ENCODE peak calls at places on chromosomes 2 and 18, in nine cellular contexts. One of them, this sample, is unnamed.

GRCh38 chr2:101520246-101520645 is 45.3 kb upstream of the RFX8 start:
- DNase-seq in cardiac muscle cell: peak; percentile 58
- DNase-seq in neuronal stem cell: no peak
- DNase-seq in CD8-positive, alpha-beta T cell: no peak
- DNase-seq in dorsolateral prefrontal cortex: no peak
- DNase-seq in lower lobe of right lung: no peak
- DNase-seq in kidney: no peak
- DNase-seq in vagina: no peak
- DNase-seq in upper lobe of right lung: no peak
- DNase-seq in this sample: no peak

GRCh38 chr2:176546550-176546949 is 277.3 kb downstream of the MTX2 start:
- DNase-seq in lower lobe of right lung: no peak
- DNase-seq in CD8-positive, alpha-beta T cell: no peak
- DNase-seq in cardiac muscle cell: no peak
- DNase-seq in kidney: no peak
- DNase-seq in upper lobe of right lung: no peak
- DNase-seq in vagina: no peak
- DNase-seq in neuronal stem cell: no peak
- DNase-seq in dorsolateral prefrontal cortex: no peak
- DNase-seq in this sample: no peak

GRCh38 chr2:16643099-16643498 is 22.5 kb downstream of the CYRIA start:
- DNase-seq in lower lobe of right lung: no peak
- DNase-seq in vagina: no peak
- DNase-seq in dorsolateral prefrontal cortex: no peak
- DNase-seq in cardiac muscle cell: no peak
- DNase-seq in upper lobe of right lung: no peak
- DNase-seq in CD8-positive, alpha-beta T cell: no peak
- DNase-seq in kidney: no peak
- DNase-seq in neuronal stem cell: no peak
- DNase-seq in this sample: no peak

GRCh38 chr2:182023235-182023634 is 37.6 kb downstream of the PPP1R1C start:
- DNase-seq in lower lobe of right lung: no peak
- DNase-seq in kidney: no peak
- DNase-seq in cardiac muscle cell: no peak
- DNase-seq in CD8-positive, alpha-beta T cell: no peak
- DNase-seq in neuronal stem cell: no peak
- DNase-seq in upper lobe of right lung: no peak
- DNase-seq in vagina: no peak
- DNase-seq in dorsolateral prefrontal cortex: no peak
- DNase-seq in this sample: no peak

GRCh38 chr18:23311346-23312103 is 141.6 kb upstream of the RIOK3 start:
- DNase-seq in kidney: peak; percentile 86
- DNase-seq in neuronal stem cell: no peak
- DNase-seq in cardiac muscle cell: peak; percentile 96
- DNase-seq in vagina: no peak
- DNase-seq in upper lobe of right lung: no peak
- DNase-seq in CD8-positive, alpha-beta T cell: no peak
- DNase-seq in dorsolateral prefrontal cortex: no peak
- DNase-seq in lower lobe of right lung: no peak
- DNase-seq in this sample: peak; percentile 92

GRCh38 chr2:196220671-196221070 is 49.3 kb upstream of the STK17B start:
- DNase-seq in CD8-positive, alpha-beta T cell: no peak
- DNase-seq in cardiac muscle cell: no peak
- DNase-seq in neuronal stem cell: no peak
- DNase-seq in lower lobe of right lung: no peak
- DNase-seq in kidney: no peak
- DNase-seq in dorsolateral prefrontal cortex: no peak
- DNase-seq in upper lobe of right lung: no peak
- DNase-seq in vagina: no peak
- DNase-seq in this sample: no peak

GRCh38 chr18:72086421-72086820 is 457.7 kb downstream of the CBLN2 start:
- DNase-seq in dorsolateral prefrontal cortex: no peak
- DNase-seq in neuronal stem cell: no peak
- DNase-seq in CD8-positive, alpha-beta T cell: no peak
- DNase-seq in kidney: no peak
- DNase-seq in cardiac muscle cell: peak; percentile 29
- DNase-seq in vagina: no peak
- DNase-seq in upper lobe of right lung: no peak
- DNase-seq in lower lobe of right lung: no peak
- DNase-seq in this sample: no peak

GRCh38 chr2:55500025-55500424 is 19.5 kb upstream of the CFAP36 start:
- DNase-seq in dorsolateral prefrontal cortex: no peak
- DNase-seq in neuronal stem cell: no peak
- DNase-seq in vagina: no peak
- DNase-seq in CD8-positive, alpha-beta T cell: no peak
- DNase-seq in kidney: no peak
- DNase-seq in upper lobe of right lung: no peak
- DNase-seq in lower lobe of right lung: no peak
- DNase-seq in cardiac muscle cell: peak; percentile 64
- DNase-seq in this sample: no peak

GRCh38 chr2:61887684-61888303 is 662 bp downstream of the CCT4 start:
- DNase-seq in kidney: no peak
- DNase-seq in dorsolateral prefrontal cortex: no peak
- DNase-seq in CD8-positive, alpha-beta T cell: no peak
- DNase-seq in lower lobe of right lung: no peak
- DNase-seq in cardiac muscle cell: peak; percentile 53
- DNase-seq in neuronal stem cell: peak; percentile 8
- DNase-seq in vagina: no peak
- DNase-seq in upper lobe of right lung: no peak
- DNase-seq in this sample: no peak

DNA sequence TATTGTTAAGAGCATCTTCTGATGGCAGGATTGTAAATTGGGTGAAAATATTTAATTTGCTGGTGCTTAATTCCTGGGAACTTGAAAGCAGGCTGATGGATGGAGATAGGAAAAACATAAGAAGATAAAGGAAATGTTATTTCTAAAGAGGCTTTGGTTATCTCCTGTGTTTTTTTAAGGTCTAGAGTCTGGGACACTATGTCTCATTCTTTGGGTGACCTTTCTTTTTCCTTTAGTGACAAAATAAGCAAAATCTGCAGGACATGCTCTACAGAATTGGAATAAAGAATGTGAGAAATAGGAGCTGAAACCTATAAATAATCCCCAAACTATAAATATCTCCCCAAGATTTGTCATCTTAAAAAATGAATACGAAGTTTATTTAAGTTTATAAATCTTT is 241.7 kb downstream of the DSC3 start:
- DNase-seq in neuronal stem cell: no peak
- DNase-seq in upper lobe of right lung: no peak
- DNase-seq in cardiac muscle cell: no peak
- DNase-seq in lower lobe of right lung: no peak
- DNase-seq in CD8-positive, alpha-beta T cell: no peak
- DNase-seq in vagina: no peak
- DNase-seq in dorsolateral prefrontal cortex: no peak
- DNase-seq in kidney: no peak
- DNase-seq in this sample: no peak
- H3K27ac ChIP-seq in neuronal stem cell: no peak overlapping the region
- H3K27ac ChIP-seq in upper lobe of right lung: no peak overlapping the region
- H3K27ac ChIP-seq in cardiac muscle cell: no peak overlapping the region
- H3K27ac ChIP-seq in lower lobe of right lung: no peak overlapping the region
- H3K27ac ChIP-seq in CD8-positive, alpha-beta T cell: no peak overlapping the region
- H3K27ac ChIP-seq in vagina: no peak overlapping the region
- H3K27ac ChIP-seq in dorsolateral prefrontal cortex: no peak overlapping the region
- H3K27ac ChIP-seq in kidney: no peak overlapping the region
- H3K27ac ChIP-seq in this sample: no peak overlapping the region

DNA sequence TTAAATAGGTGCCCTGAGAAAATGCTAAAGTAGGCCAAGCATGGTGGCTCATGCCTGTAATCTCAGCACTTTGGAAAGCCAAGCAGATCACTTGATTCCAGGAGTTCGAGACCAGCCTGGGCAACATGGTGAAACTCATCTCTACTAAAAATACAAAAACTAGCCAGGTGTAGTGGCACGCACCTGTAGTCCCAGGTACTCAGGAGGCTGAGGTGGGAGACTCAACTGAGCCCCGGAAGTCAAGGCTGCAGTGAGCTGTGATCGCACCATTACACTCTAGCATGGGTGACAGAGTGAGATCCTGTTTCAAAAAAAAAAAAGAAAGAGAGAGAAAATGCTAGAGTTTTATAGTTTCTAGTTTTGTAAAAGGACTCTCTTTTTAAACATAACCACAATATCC is 12.0 kb downstream of the ANKRD44 start:
- DNase-seq in vagina: no peak
- DNase-seq in cardiac muscle cell: no peak
- DNase-seq in upper lobe of right lung: no peak
- DNase-seq in neuronal stem cell: no peak
- DNase-seq in kidney: no peak
- DNase-seq in CD8-positive, alpha-beta T cell: no peak
- DNase-seq in dorsolateral prefrontal cortex: no peak
- DNase-seq in lower lobe of right lung: no peak
- DNase-seq in this sample: no peak
- H3K4me3 ChIP-seq in vagina: no peak overlapping the region
- H3K4me3 ChIP-seq in cardiac muscle cell: no peak overlapping the region
- H3K4me3 ChIP-seq in upper lobe of right lung: no peak overlapping the region
- H3K4me3 ChIP-seq in neuronal stem cell: no peak overlapping the region
- H3K4me3 ChIP-seq in kidney: no peak overlapping the region
- H3K4me3 ChIP-seq in CD8-positive, alpha-beta T cell: no peak overlapping the region
- H3K4me3 ChIP-seq in dorsolateral prefrontal cortex: no peak overlapping the region
- H3K4me3 ChIP-seq in lower lobe of right lung: no peak overlapping the region
- H3K4me3 ChIP-seq in this sample: no peak overlapping the region

DNA sequence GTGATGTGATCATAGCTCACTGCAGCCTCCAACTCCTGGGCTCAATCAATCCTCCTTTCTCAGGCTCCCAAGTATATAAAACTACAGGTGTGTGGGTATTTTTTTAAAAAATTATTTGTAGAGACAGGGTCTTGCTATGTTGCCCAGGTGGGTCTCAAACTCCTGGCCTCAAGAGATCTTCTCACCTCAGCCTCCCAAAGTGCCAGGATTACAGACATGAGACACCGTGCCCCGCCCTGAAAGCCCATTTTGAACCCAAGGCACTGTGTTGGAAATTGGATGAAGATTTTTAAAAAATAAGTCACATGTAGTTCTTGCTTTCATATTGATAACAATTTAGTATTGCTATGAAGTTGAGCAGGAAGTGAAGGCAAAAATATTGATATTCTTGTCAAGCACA is 472.5 kb upstream of the TNP1 start:
- DNase-seq in CD8-positive, alpha-beta T cell: no peak
- DNase-seq in vagina: no peak
- DNase-seq in dorsolateral prefrontal cortex: no peak
- DNase-seq in upper lobe of right lung: no peak
- DNase-seq in neuronal stem cell: no peak
- DNase-seq in cardiac muscle cell: no peak
- DNase-seq in lower lobe of right lung: no peak
- DNase-seq in kidney: no peak
- DNase-seq in this sample: no peak
- H3K27ac ChIP-seq in CD8-positive, alpha-beta T cell: no peak overlapping the region
- H3K27ac ChIP-seq in vagina: no peak overlapping the region
- H3K27ac ChIP-seq in dorsolateral prefrontal cortex: no peak overlapping the region
- H3K27ac ChIP-seq in upper lobe of right lung: no peak overlapping the region
- H3K27ac ChIP-seq in neuronal stem cell: no peak overlapping the region
- H3K27ac ChIP-seq in cardiac muscle cell: peak overlapping the region; percentile 79
- H3K27ac ChIP-seq in lower lobe of right lung: peak overlapping the region; percentile 33
- H3K27ac ChIP-seq in kidney: no peak overlapping the region
- H3K27ac ChIP-seq in this sample: no peak overlapping the region

GRCh38 chr18:78977627-78978271 is 1.9 kb upstream of the SALL3 start:
- DNase-seq in lower lobe of right lung: no peak
- DNase-seq in kidney: no peak
- DNase-seq in CD8-positive, alpha-beta T cell: no peak
- DNase-seq in neuronal stem cell: no peak
- DNase-seq in upper lobe of right lung: no peak
- DNase-seq in vagina: peak; percentile 74
- DNase-seq in cardiac muscle cell: no peak
- DNase-seq in dorsolateral prefrontal cortex: no peak
- DNase-seq in this sample: no peak

GRCh38 chr18:78976697-78977626 is 2.7 kb upstream of the SALL3 start:
- DNase-seq in upper lobe of right lung: no peak
- DNase-seq in kidney: no peak
- DNase-seq in cardiac muscle cell: no peak
- DNase-seq in lower lobe of right lung: no peak
- DNase-seq in neuronal stem cell: no peak
- DNase-seq in dorsolateral prefrontal cortex: no peak
- DNase-seq in vagina: peak; percentile 43
- DNase-seq in CD8-positive, alpha-beta T cell: no peak
- DNase-seq in this sample: no peak

GRCh38 chr18:78979682-78980278 is at the start of gene SALL3:
- DNase-seq in lower lobe of right lung: no peak
- DNase-seq in vagina: no peak
- DNase-seq in dorsolateral prefrontal cortex: no peak
- DNase-seq in neuronal stem cell: no peak
- DNase-seq in kidney: no peak
- DNase-seq in cardiac muscle cell: peak; percentile 16
- DNase-seq in upper lobe of right lung: no peak
- DNase-seq in CD8-positive, alpha-beta T cell: no peak
- DNase-seq in this sample: no peak

GRCh38 chr18:78979058-78979680 is 449 bp upstream of the SALL3 start:
- DNase-seq in dorsolateral prefrontal cortex: no peak
- DNase-seq in vagina: peak; percentile 55
- DNase-seq in CD8-positive, alpha-beta T cell: no peak
- DNase-seq in neuronal stem cell: no peak
- DNase-seq in lower lobe of right lung: no peak
- DNase-seq in upper lobe of right lung: no peak
- DNase-seq in kidney: no peak
- DNase-seq in cardiac muscle cell: peak; percentile 43
- DNase-seq in this sample: no peak

GRCh38 chr18:78978336-78979057 is 1.1 kb upstream of the SALL3 start:
- DNase-seq in CD8-positive, alpha-beta T cell: no peak
- DNase-seq in lower lobe of right lung: no peak
- DNase-seq in cardiac muscle cell: peak; percentile 20
- DNase-seq in dorsolateral prefrontal cortex: no peak
- DNase-seq in upper lobe of right lung: no peak
- DNase-seq in vagina: peak; percentile 84
- DNase-seq in kidney: no peak
- DNase-seq in neuronal stem cell: no peak
- DNase-seq in this sample: no peak
- H3K4me3 ChIP-seq in CD8-positive, alpha-beta T cell: no peak overlapping the region
- H3K4me3 ChIP-seq in lower lobe of right lung: no peak overlapping the region
- H3K4me3 ChIP-seq in cardiac muscle cell: peak overlapping the region; percentile 33
- H3K4me3 ChIP-seq in dorsolateral prefrontal cortex: peak overlapping the region; percentile 45
- H3K4me3 ChIP-seq in upper lobe of right lung: no peak overlapping the region
- H3K4me3 ChIP-seq in vagina: peak overlapping the region; percentile 55
- H3K4me3 ChIP-seq in kidney: no peak overlapping the region
- H3K4me3 ChIP-seq in neuronal stem cell: peak overlapping the region; percentile 78
- H3K4me3 ChIP-seq in this sample: no peak overlapping the region

DNA sequence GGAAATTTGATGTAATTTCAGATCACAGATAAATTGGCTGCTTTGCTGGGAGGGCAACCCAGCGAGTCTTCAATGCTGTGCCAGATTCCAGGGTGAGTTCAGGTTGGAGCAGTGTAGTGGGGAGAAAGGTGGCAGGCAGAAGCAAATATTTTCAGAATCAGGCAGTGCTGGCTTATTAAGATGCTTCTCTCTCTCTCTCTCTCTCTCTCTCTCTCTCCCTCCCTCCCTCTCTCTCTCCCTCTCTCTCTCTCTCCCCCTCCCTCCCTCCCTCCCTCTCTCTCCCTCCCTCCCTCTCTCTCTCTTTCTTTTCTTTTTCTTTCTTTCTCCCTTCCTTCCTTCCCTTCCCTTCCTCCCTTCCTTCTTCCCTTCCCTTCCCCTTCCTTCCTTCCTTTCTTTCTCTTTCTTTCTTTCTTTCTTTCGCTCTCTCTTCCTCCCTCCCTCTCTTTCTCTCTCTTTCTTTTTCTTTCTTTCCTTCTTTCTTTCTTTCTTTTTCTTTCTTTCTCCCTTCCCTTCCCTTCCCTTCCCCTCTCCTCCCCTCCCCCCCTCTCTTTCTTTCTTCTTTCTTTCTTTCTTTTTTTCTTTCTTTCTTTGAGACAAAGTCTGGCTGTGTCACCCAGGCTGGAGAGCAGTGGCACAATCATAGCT is 34.6 kb downstream of the GATA6 start:
- DNase-seq in CD8-positive, alpha-beta T cell: no peak
- DNase-seq in dorsolateral prefrontal cortex: no peak
- DNase-seq in lower lobe of right lung: no peak
- DNase-seq in cardiac muscle cell: no peak
- DNase-seq in kidney: no peak
- DNase-seq in upper lobe of right lung: no peak
- DNase-seq in vagina: no peak
- DNase-seq in neuronal stem cell: no peak
- DNase-seq in this sample: no peak
- H3K27ac ChIP-seq in CD8-positive, alpha-beta T cell: no peak overlapping the region
- H3K27ac ChIP-seq in dorsolateral prefrontal cortex: no peak overlapping the region
- H3K27ac ChIP-seq in lower lobe of right lung: no peak overlapping the region
- H3K27ac ChIP-seq in cardiac muscle cell: peak overlapping the region; percentile 70
- H3K27ac ChIP-seq in kidney: no peak overlapping the region
- H3K27ac ChIP-seq in upper lobe of right lung: no peak overlapping the region
- H3K27ac ChIP-seq in vagina: no peak overlapping the region
- H3K27ac ChIP-seq in neuronal stem cell: no peak overlapping the region
- H3K27ac ChIP-seq in this sample: peak overlapping the region; percentile 88